ENCODE peak calls at places on chromosomes 4 and X, in five cellular contexts. P, Z, N, H and I are unnamed samples. For H3K4me1, the result is how much of the 10 kb centered on the place peaks cover.

GRCh38 chrX:38871129-38872029 is 70.1 kb downstream of the MID1IP1 start:
- DNase-seq in P (no peak), Z (no peak), N (no peak), H (peak), I (no peak)

GRCh38 chrX:74438771-74439170 is 17.5 kb downstream of the SLC16A2 start:
- DNase-seq in P (no peak), Z (no peak), N (no peak), H (no peak), I (no peak)

GRCh38 chr4:107824367-107825071 is at the start of gene SGMS2:
- DNase-seq in P (peak), Z (peak), N (peak), H (peak), I (peak)

GRCh38 chrX:133868687-133869086 is 116.7 kb downstream of the GPC3 start:
- DNase-seq in P (no peak), Z (no peak), N (no peak), H (no peak), I (no peak)

GRCh38 chrX:11665144-11666040 is at the start of gene ARHGAP6:
- DNase-seq in P (peak), Z (no peak), N (peak), H (peak), I (peak)

GRCh38 chr4:566508-567295 is 9.4 kb downstream of the TMEM271 start:
- DNase-seq in P (no peak), Z (no peak), N (no peak), H (no peak), I (no peak)

GRCh38 chrX:149830192-149830873 is 48.6 kb downstream of the MAGEA9 start:
- DNase-seq in P (peak), Z (no peak), N (no peak), H (peak), I (peak)

GRCh38 chr4:8917321-8917811 is 45.7 kb upstream of the HMX1 start:
- DNase-seq in P (no peak), Z (no peak), N (peak), H (no peak), I (no peak)

GRCh38 chrX:35622601-35623000 is 175.5 kb upstream of the MAGEB16 start:
- DNase-seq in P (no peak), Z (no peak), N (no peak), H (no peak), I (no peak)

GRCh38 chr4:84058201-84058600 is 440.9 kb downstream of the NKX6-1 start:
- DNase-seq in P (no peak), Z (no peak), N (no peak), H (no peak), I (no peak)

GRCh38 chr4:78889955-78890354 is 49.3 kb downstream of the PAQR3 start:
- DNase-seq in P (no peak), Z (no peak), N (no peak), H (no peak), I (no peak)

GRCh38 chr4:1080961-1081688 is 32.2 kb downstream of the RNF212 start:
- DNase-seq in P (peak), Z (no peak), N (no peak), H (no peak), I (no peak)

GRCh38 chr4:181437895-181438294 is 805.3 kb upstream of the TENM3 start:
- DNase-seq in P (no peak), Z (no peak), N (no peak), H (no peak), I (no peak)

GRCh38 chrX:1385251-1385794 is 6.6 kb downstream of the SLC25A6 start:
- DNase-seq in P (no peak), Z (no peak), N (peak), H (no peak), I (no peak)

GRCh38 chr4:68570122-68570507 is 6.0 kb downstream of the UGT2B17 start:
- DNase-seq in P (no peak), Z (no peak), N (no peak), H (no peak), I (no peak)

GRCh38 chr4:83438719-83439118 is 16.9 kb downstream of the HELQ start:
- DNase-seq in P (peak), Z (no peak), N (no peak), H (no peak), I (no peak)

GRCh38 chrX:17242470-17242869 is 132.5 kb upstream of the NHS start:
- DNase-seq in P (peak), Z (peak), N (no peak), H (peak), I (peak)

GRCh38 chrX:13078739-13079444 is 34.5 kb upstream of the FAM9C start:
- DNase-seq in P (peak), Z (no peak), N (peak), H (peak), I (peak)

GRCh38 chrX:6184900-6185515 is 43.7 kb downstream of the NLGN4X start:
- DNase-seq in P (no peak), Z (no peak), N (no peak), H (no peak), I (no peak)

GRCh38 chrX:24276011-24276410 is 37.9 kb downstream of the SUPT20HL2 start:
- DNase-seq in P (no peak), Z (no peak), N (no peak), H (no peak), I (no peak)

GRCh38 chr4:139663561-139664138 is 2.0 kb upstream of the MGST2 start:
- DNase-seq in P (no peak), Z (no peak), N (no peak), H (no peak), I (no peak)
- H3K4me1 ChIP-seq in P (under half), Z (under half), N (under half), H (under half), I (under half)

GRCh38 chr4:122212880-122213279 is 60.7 kb downstream of the BLTP1 start:
- DNase-seq in P (no peak), Z (no peak), N (no peak), H (no peak), I (no peak)
- H3K4me1 ChIP-seq in P (under half), Z (under half), N (under half), H (under half), I (under half)

DNA sequence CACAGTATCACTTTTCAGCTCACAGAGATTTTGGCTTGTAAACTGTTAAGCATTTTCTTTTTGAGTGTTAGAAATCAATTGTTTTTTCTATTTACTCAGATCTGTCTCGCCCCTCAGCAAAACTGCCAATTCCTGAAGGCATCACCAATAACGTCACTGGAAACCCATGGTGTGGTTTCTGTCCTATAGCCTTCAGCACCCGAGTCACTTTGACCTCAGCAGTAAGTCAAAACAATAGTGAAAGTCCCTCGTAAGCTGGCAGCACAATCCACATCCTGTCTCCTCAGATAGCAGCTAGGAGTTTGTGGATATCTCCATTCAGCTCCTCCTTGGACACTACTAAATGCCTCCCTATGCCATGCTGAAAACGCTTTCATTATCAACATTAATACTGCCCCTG is 1787.4 kb upstream of the ADGRL3 start:
- DNase-seq in P (no peak), Z (no peak), N (no peak), H (no peak), I (no peak)
- H3K4me1 ChIP-seq in P (under half), Z (under half), N (under half), H (under half), I (under half)

DNA sequence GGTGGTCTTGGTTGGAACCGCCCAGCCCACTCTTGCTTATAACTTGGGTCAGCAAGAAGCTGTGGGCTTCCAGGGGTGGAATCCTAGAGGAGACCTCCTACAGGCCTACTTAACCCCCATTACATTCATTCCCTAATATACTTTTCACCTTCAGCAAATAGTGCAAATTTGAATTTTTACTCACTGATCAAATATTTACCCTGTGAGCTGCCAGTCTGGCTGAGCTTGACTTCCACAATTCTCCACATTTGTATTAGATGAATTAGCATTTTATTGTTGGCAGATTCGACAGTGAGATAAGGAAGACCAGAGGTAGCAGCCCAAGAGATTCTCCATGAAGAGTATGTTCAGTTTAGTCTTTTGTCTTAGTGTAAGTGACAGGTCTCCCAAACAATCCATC is 199.6 kb downstream of the BCOR start:
- DNase-seq in P (no peak), Z (no peak), N (no peak), H (no peak), I (no peak)
- H3K4me1 ChIP-seq in P (under half), Z (under half), N (under half), H (half or more), I (under half)

GRCh38 chr4:153572609-153573008 is 106.4 kb downstream of the TMEM131L start:
- DNase-seq in P (no peak), Z (no peak), N (no peak), H (no peak), I (no peak)
- H3K4me1 ChIP-seq in P (under half), Z (under half), N (under half), H (under half), I (under half)

GRCh38 chr4:38676986-38677385 is 13.0 kb downstream of the KLF3 start:
- DNase-seq in P (no peak), Z (no peak), N (no peak), H (no peak), I (no peak)
- H3K4me1 ChIP-seq in P (half or more), Z (under half), N (half or more), H (half or more), I (half or more)

DNA sequence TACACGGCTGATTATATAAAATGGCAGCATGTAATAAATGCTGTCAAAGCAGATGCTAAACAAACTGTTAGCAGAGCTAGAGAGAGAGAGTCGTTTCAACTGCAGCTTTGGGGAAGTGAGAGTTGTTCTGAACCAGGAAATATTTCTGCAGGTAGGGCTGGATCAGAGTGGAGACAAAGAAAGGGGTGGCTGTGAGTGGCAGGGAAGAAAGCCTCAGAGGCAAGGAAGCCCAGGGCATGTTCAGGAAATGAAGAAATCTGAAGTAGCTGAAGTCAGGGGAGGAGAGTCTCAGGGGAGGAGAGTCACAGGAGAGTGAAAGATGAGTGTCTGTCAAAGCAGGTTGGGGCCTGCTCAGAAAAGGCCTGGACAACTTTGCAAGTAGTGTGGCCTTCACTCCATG is 48.4 kb upstream of the RPS6KA3 start:
- DNase-seq in P (no peak), Z (no peak), N (no peak), H (no peak), I (no peak)
- H3K4me1 ChIP-seq in P (under half), Z (under half), N (under half), H (under half), I (under half)

DNA sequence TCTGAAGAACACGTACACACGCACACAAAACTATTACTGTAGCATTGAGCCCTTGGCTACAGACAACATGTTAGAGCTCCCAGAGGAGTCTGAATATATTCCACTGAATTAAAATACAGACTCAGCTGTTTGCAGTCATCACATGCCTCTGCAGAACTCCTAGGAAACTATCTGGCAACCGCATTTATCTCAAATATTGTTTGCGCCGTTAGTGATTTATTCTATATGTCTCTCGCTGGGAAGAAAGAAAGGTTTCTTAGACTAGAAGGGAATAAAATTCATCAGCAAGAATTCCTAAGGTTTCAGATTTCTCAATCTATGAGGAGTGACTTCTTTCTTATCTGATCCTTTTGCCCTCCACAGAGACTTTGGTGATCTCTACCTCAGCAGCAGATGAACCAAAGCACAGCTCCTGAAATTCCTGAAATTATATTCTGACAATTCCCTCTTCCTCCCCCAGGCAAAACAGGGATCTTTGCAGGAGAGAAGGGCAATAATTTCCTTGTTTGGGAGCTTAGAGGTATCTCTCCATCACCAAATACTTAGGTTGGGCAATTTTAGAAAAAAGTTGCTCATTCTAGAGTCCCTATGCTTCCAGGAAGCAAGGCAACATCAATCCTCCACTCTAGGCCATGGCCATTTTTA is 199.2 kb downstream of the APBB2 start:
- DNase-seq in P (no peak), Z (no peak), N (no peak), H (no peak), I (no peak)
- H3K4me1 ChIP-seq in P (under half), Z (under half), N (under half), H (under half), I (under half)